ENCODE peak calls at places on chromosomes 4 and X, in eight cellular contexts. E is adrenal gland, O is esophagus squamous epithelium, S is left ventricle myocardium inferior, K is lower leg skin, U is cardiac muscle cell, V is sigmoid colon, B is endodermal cell. A is an unnamed sample.

GRCh38 chr4:62159876-62160275 is 959.8 kb downstream of the ADGRL3 start:
- DNase-seq in O (no peak), U (no peak), V (no peak), K (no peak), S (no peak), B (no peak), E (no peak), A (no peak)

GRCh38 chr4:145884775-145885174 is 53.8 kb downstream of the ZNF827 start:
- DNase-seq in U (no peak), S (no peak), O (no peak), V (no peak), K (no peak), B (no peak), E (no peak), A (no peak)

GRCh38 chr4:11739992-11740391 is 311.3 kb upstream of the HS3ST1 start:
- DNase-seq in S (no peak), K (no peak), B (no peak), E (no peak), V (no peak), U (no peak), O (no peak), A (no peak)

GRCh38 chr4:24594887-24595286 is 10.5 kb upstream of the DHX15 start:
- DNase-seq in K (no peak), V (no peak), E (no peak), B (no peak), U (no peak), S (no peak), O (no peak), A (no peak)

GRCh38 chrX:15471016-15471415 is 22.1 kb downstream of the PIR start:
- DNase-seq in V (peak), U (peak), B (peak), O (no peak), K (peak), E (peak), S (peak), A (peak)

GRCh38 chr4:40699648-40700047 is 50.1 kb upstream of the NSUN7 start:
- DNase-seq in B (no peak), U (no peak), K (no peak), S (no peak), O (no peak), E (no peak), V (no peak), A (no peak)

GRCh38 chr4:52172166-52172565 is 121.1 kb downstream of the SPATA18 start:
- DNase-seq in U (no peak), S (no peak), E (peak), V (no peak), O (no peak), K (no peak), B (no peak), A (no peak)

GRCh38 chrX:106952988-106953387 is 32.8 kb downstream of the CLDN2 start:
- DNase-seq in V (no peak), B (no peak), O (no peak), K (no peak), S (no peak), U (peak), E (no peak), A (no peak)

GRCh38 chrX:131729295-131729694 is 185.4 kb downstream of the OR13H1 start:
- DNase-seq in E (peak), V (peak), K (no peak), O (peak), U (no peak), B (no peak), S (no peak), A (no peak)

GRCh38 chr4:43754566-43754965 is 694.0 kb downstream of the KCTD8 start:
- DNase-seq in V (no peak), B (no peak), U (no peak), K (no peak), O (no peak), E (no peak), S (no peak), A (no peak)

GRCh38 chr4:3657917-3658913 is 108.0 kb upstream of the ADRA2C start:
- DNase-seq in U (no peak), O (no peak), K (no peak), S (peak), V (no peak), E (peak), B (no peak), A (no peak)

GRCh38 chr4:173009129-173009823 is 159.3 kb upstream of the GALNT7 start:
- DNase-seq in B (no peak), K (no peak), U (no peak), E (no peak), S (no peak), O (no peak), V (no peak), A (no peak)

GRCh38 chr4:101102114-101102752 is 245.1 kb downstream of the PPP3CA start:
- DNase-seq in E (peak), O (no peak), K (no peak), S (peak), U (no peak), B (no peak), V (peak), A (no peak)

GRCh38 chr4:140309124-140309870 is 64.1 kb upstream of the SCOC start:
- DNase-seq in V (no peak), U (no peak), S (peak), K (no peak), B (peak), O (no peak), E (no peak), A (no peak)
- TF ChIP-seq CTCF in V (no peak), U (no peak), S (peak), K (no peak), B (peak), O (no peak), E (no peak), A (no peak)

GRCh38 chrX:152600853-152601635 is 36.7 kb upstream of the GABRQ start:
- DNase-seq in U (peak), E (no peak), O (no peak), S (no peak), B (peak), K (no peak), V (no peak), A (peak)

GRCh38 chrX:152601848-152602616 is 35.7 kb upstream of the GABRQ start:
- DNase-seq in V (no peak), O (no peak), U (no peak), K (no peak), S (no peak), E (no peak), B (peak), A (no peak)
- TF ChIP-seq CTCF in V (no peak), O (no peak), U (no peak), K (no peak), S (no peak), E (no peak), B (peak), A (no peak)

GRCh38 chr4:25973346-25973745 is 59.3 kb downstream of the SMIM20 start:
- DNase-seq in U (no peak), K (no peak), S (no peak), E (no peak), O (no peak), B (no peak), V (peak), A (no peak)

GRCh38 chr4:25978327-25978726 is 64.3 kb downstream of the SMIM20 start:
- DNase-seq in B (no peak), V (no peak), O (no peak), S (no peak), U (no peak), K (no peak), E (no peak), A (no peak)

GRCh38 chr4:25977397-25978170 is 63.6 kb downstream of the SMIM20 start:
- DNase-seq in B (peak), V (no peak), U (no peak), O (no peak), K (no peak), E (no peak), S (no peak), A (peak)

GRCh38 chr4:25981749-25982148 is 67.7 kb downstream of the SMIM20 start:
- DNase-seq in K (no peak), B (peak), U (no peak), V (no peak), S (peak), O (no peak), E (no peak), A (no peak)

GRCh38 chr4:25976780-25977179 is 62.8 kb downstream of the SMIM20 start:
- DNase-seq in E (no peak), V (no peak), K (no peak), B (no peak), U (no peak), O (no peak), S (no peak), A (no peak)
- TF ChIP-seq CTCF in E (no peak), V (no peak), K (no peak), B (no peak), U (no peak), O (no peak), S (no peak), A (no peak)

GRCh38 chrX:9501362-9501761 is 36.5 kb downstream of the TBL1X start:
- DNase-seq in K (no peak), S (no peak), B (peak), E (no peak), U (no peak), V (no peak), O (no peak), A (no peak)
- TF ChIP-seq CTCF in K (no peak), S (no peak), B (peak), E (no peak), U (no peak), V (no peak), O (no peak), A (no peak)

GRCh38 chr4:120809518-120809917 is 113.0 kb downstream of the PRDM5 start:
- DNase-seq in S (no peak), B (no peak), V (no peak), U (no peak), E (no peak), K (no peak), O (no peak), A (no peak)
- TF ChIP-seq CTCF in S (no peak), B (peak), V (peak), U (peak), E (no peak), K (no peak), O (peak), A (no peak)

GRCh38 chr4:2249526-2249991 is 7.6 kb upstream of the HAUS3 start:
- DNase-seq in V (no peak), K (peak), B (no peak), O (no peak), S (no peak), U (no peak), E (peak), A (peak)
- TF ChIP-seq CTCF in V (no peak), K (no peak), B (no peak), O (no peak), S (no peak), U (no peak), E (no peak), A (no peak)

GRCh38 chrX:154323537-154323936 is 27.9 kb downstream of the TKTL1 start:
- DNase-seq in B (no peak), S (no peak), E (no peak), U (no peak), O (no peak), K (no peak), V (no peak), A (no peak)

GRCh38 chrX:154321152-154321551 is 25.6 kb downstream of the TKTL1 start:
- DNase-seq in B (no peak), E (no peak), V (no peak), U (no peak), S (no peak), K (no peak), O (no peak), A (no peak)

GRCh38 chrX:154322890-154323289 is 27.3 kb downstream of the TKTL1 start:
- DNase-seq in K (no peak), V (no peak), U (no peak), E (no peak), O (no peak), B (no peak), S (no peak), A (no peak)

GRCh38 chrX:154320406-154320805 is 24.8 kb downstream of the TKTL1 start:
- DNase-seq in K (no peak), V (no peak), O (no peak), B (no peak), S (no peak), U (no peak), E (no peak), A (no peak)

GRCh38 chrX:154321624-154322023 is 26.0 kb downstream of the TKTL1 start:
- DNase-seq in U (no peak), E (peak), B (no peak), O (no peak), V (no peak), K (no peak), S (no peak), A (no peak)
- TF ChIP-seq CTCF in U (no peak), E (no peak), B (no peak), O (no peak), V (no peak), K (no peak), S (peak), A (no peak)

DNA sequence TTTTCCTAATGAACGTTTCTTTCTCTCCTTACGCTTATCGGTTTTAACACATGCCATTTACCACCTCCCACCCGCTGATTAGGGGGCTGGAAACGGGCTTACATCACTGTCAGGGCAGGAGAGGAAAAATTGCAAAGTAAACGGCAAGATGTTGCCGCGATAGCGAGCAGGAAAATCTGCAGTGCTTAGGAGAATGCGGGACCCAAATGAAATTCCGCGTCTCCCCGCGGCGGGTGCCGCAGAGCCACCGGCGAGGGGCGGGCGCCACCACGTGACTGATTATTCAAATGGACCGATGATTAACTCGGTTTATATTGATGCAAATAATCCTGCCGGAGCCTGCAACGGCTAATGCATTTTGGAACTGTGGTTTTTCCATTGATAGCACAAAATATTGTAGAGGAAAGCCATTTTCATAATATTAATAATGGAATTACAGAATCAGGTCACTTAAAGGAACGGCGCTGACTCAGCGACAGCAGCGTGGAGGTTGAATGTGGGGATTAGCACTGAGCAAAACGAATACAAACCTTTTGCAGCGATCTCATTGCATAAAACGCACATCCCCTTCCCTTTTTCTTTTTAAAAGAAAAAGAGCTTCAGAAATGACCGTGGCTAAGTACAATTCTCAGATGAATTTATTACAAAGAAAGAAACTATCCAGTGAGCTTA is 224.2 kb downstream of the STIM2 start:
- DNase-seq in O (no peak), E (no peak), S (peak), U (peak), V (no peak), K (peak), B (peak), A (peak)
- TF ChIP-seq CTCF in O (peak), E (no peak), S (no peak), U (no peak), V (no peak), K (no peak), B (peak), A (no peak)

DNA sequence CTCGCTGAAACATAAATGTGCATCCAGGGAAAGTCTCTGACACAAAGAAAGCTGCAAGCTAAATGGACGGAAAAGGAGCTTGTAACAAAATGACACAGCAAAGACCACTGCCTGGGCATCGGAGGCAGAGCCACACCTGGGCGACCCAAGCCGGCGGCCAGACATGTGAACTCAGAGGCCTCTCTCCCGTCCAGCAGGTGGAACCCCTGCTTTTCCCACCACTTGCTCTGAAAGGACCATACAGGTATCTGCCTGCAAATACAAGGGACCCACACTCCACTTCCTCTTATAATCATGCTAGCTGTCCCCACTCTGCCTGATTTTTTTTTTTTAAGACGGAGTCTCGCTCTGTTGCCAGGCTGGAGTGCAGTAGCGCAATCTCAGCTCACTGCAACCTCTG is 12.0 kb downstream of the CPLX1 start:
- DNase-seq in U (no peak), V (no peak), S (no peak), B (peak), E (no peak), K (no peak), O (no peak), A (no peak)
- TF ChIP-seq CTCF in U (no peak), V (no peak), S (peak), B (peak), E (no peak), K (no peak), O (no peak), A (no peak)

A was measured in glutamatergic neuron.